ENCODE peak calls at places on chromosomes 4 and X, in six cellular contexts. One of them, this sample, is unnamed.

GRCh38 chr4:7683126-7683703 is 248.5 kb upstream of the PSAPL1 start:
- DNase-seq in fibroblast of lung: no peak
- DNase-seq in Caco-2: no peak
- DNase-seq in stomach: no peak
- DNase-seq in lung: no peak
- DNase-seq in endothelial cell: no peak
- DNase-seq in this sample: no peak

GRCh38 chrX:149804102-149804501 is 22.4 kb downstream of the MAGEA9 start:
- DNase-seq in fibroblast of lung: no peak
- DNase-seq in Caco-2: no peak
- DNase-seq in stomach: no peak
- DNase-seq in lung: no peak
- DNase-seq in endothelial cell: no peak
- DNase-seq in this sample: no peak

GRCh38 chrX:39149761-39150160 is 348.5 kb downstream of the MID1IP1 start:
- DNase-seq in fibroblast of lung: peak
- DNase-seq in Caco-2: peak
- DNase-seq in stomach: peak
- DNase-seq in lung: peak
- DNase-seq in endothelial cell: peak
- DNase-seq in this sample: peak

GRCh38 chrX:46382595-46382994 is 162.6 kb downstream of the ZNF674 start:
- DNase-seq in fibroblast of lung: no peak
- DNase-seq in Caco-2: no peak
- DNase-seq in stomach: no peak
- DNase-seq in lung: no peak
- DNase-seq in endothelial cell: no peak
- DNase-seq in this sample: no peak

GRCh38 chrX:108235990-108236389 is 144.4 kb downstream of the ATG4A start:
- DNase-seq in fibroblast of lung: no peak
- DNase-seq in Caco-2: no peak
- DNase-seq in stomach: no peak
- DNase-seq in lung: no peak
- DNase-seq in endothelial cell: no peak
- DNase-seq in this sample: no peak

GRCh38 chr4:5037553-5038551 is 13.4 kb upstream of the STK32B start:
- DNase-seq in fibroblast of lung: peak
- DNase-seq in Caco-2: peak
- DNase-seq in stomach: no peak
- DNase-seq in lung: no peak
- DNase-seq in endothelial cell: no peak
- DNase-seq in this sample: peak

GRCh38 chr4:4619821-4620220 is 78.0 kb upstream of the STX18 start:
- DNase-seq in fibroblast of lung: no peak
- DNase-seq in Caco-2: no peak
- DNase-seq in stomach: no peak
- DNase-seq in lung: no peak
- DNase-seq in endothelial cell: no peak
- DNase-seq in this sample: no peak

GRCh38 chr4:54228064-54228527 is 997 bp upstream of the PDGFRA start:
- DNase-seq in fibroblast of lung: peak
- DNase-seq in Caco-2: peak
- DNase-seq in stomach: peak
- DNase-seq in lung: peak
- DNase-seq in endothelial cell: peak
- DNase-seq in this sample: peak

GRCh38 chrX:38620623-38621022 is 59.3 kb downstream of the TSPAN7 start:
- DNase-seq in fibroblast of lung: no peak
- DNase-seq in Caco-2: no peak
- DNase-seq in stomach: no peak
- DNase-seq in lung: no peak
- DNase-seq in endothelial cell: no peak
- DNase-seq in this sample: no peak

GRCh38 chr4:93779228-93779627 is 49.3 kb upstream of the ATOH1 start:
- DNase-seq in fibroblast of lung: no peak
- DNase-seq in Caco-2: no peak
- DNase-seq in stomach: no peak
- DNase-seq in lung: no peak
- DNase-seq in endothelial cell: no peak
- DNase-seq in this sample: no peak

GRCh38 chr4:18942874-18943273 is 921.3 kb upstream of the LCORL start:
- DNase-seq in fibroblast of lung: no peak
- DNase-seq in Caco-2: no peak
- DNase-seq in stomach: no peak
- DNase-seq in lung: no peak
- DNase-seq in endothelial cell: no peak
- DNase-seq in this sample: no peak

GRCh38 chr4:48830706-48831531 is at the start of gene OCIAD1:
- DNase-seq in fibroblast of lung: peak
- DNase-seq in Caco-2: peak
- DNase-seq in stomach: peak
- DNase-seq in lung: peak
- DNase-seq in endothelial cell: peak
- DNase-seq in this sample: peak

GRCh38 chrX:135649561-135649960 is 63.9 kb upstream of the CT45A1 start:
- DNase-seq in fibroblast of lung: no peak
- DNase-seq in Caco-2: no peak
- DNase-seq in stomach: no peak
- DNase-seq in lung: no peak
- DNase-seq in endothelial cell: no peak
- DNase-seq in this sample: no peak

GRCh38 chr4:26062221-26062620 is 148.2 kb downstream of the SMIM20 start:
- DNase-seq in fibroblast of lung: peak
- DNase-seq in Caco-2: no peak
- DNase-seq in stomach: no peak
- DNase-seq in lung: no peak
- DNase-seq in endothelial cell: no peak
- DNase-seq in this sample: no peak

GRCh38 chrX:20116087-20116574 is 576 bp downstream of the MAP7D2 start:
- DNase-seq in fibroblast of lung: no peak
- DNase-seq in Caco-2: peak
- DNase-seq in stomach: no peak
- DNase-seq in lung: no peak
- DNase-seq in endothelial cell: no peak
- DNase-seq in this sample: no peak

GRCh38 chr4:13963601-13964000 is 336.1 kb upstream of the BOD1L1 start:
- DNase-seq in fibroblast of lung: peak
- DNase-seq in Caco-2: no peak
- DNase-seq in stomach: no peak
- DNase-seq in lung: no peak
- DNase-seq in endothelial cell: no peak
- DNase-seq in this sample: no peak

GRCh38 chr4:154084864-154085263 is 296.0 kb upstream of the SFRP2 start:
- DNase-seq in fibroblast of lung: peak
- DNase-seq in Caco-2: no peak
- DNase-seq in stomach: no peak
- DNase-seq in lung: no peak
- DNase-seq in endothelial cell: no peak
- DNase-seq in this sample: peak

GRCh38 chrX:130111220-130111934 is 1.1 kb upstream of the ELF4 start:
- DNase-seq in fibroblast of lung: no peak
- DNase-seq in Caco-2: no peak
- DNase-seq in stomach: no peak
- DNase-seq in lung: no peak
- DNase-seq in endothelial cell: no peak
- DNase-seq in this sample: peak

GRCh38 chr4:39341075-39341725 is 25.0 kb downstream of the RFC1 start:
- DNase-seq in fibroblast of lung: no peak
- DNase-seq in Caco-2: no peak
- DNase-seq in stomach: no peak
- DNase-seq in lung: peak
- DNase-seq in endothelial cell: no peak
- DNase-seq in this sample: no peak

GRCh38 chrX:22310779-22311178 is 38.1 kb downstream of the CBLL2 start:
- DNase-seq in fibroblast of lung: peak
- DNase-seq in Caco-2: no peak
- DNase-seq in stomach: no peak
- DNase-seq in lung: no peak
- DNase-seq in endothelial cell: no peak
- DNase-seq in this sample: no peak

GRCh38 chr4:153409412-153409811 is 56.7 kb upstream of the TMEM131L start:
- DNase-seq in fibroblast of lung: peak
- DNase-seq in Caco-2: no peak
- DNase-seq in stomach: no peak
- DNase-seq in lung: no peak
- DNase-seq in endothelial cell: no peak
- DNase-seq in this sample: peak

GRCh38 chrX:3697701-3698279 is 15.7 kb downstream of the PRKX start:
- DNase-seq in fibroblast of lung: peak
- DNase-seq in Caco-2: no peak
- DNase-seq in stomach: no peak
- DNase-seq in lung: no peak
- DNase-seq in endothelial cell: no peak
- DNase-seq in this sample: peak

GRCh38 chr4:176810481-176811249 is 17.9 kb upstream of the VEGFC start:
- DNase-seq in fibroblast of lung: no peak
- DNase-seq in Caco-2: no peak
- DNase-seq in stomach: no peak
- DNase-seq in lung: no peak
- DNase-seq in endothelial cell: no peak
- DNase-seq in this sample: no peak

GRCh38 chr4:140866492-140867005 is 110.4 kb upstream of the TBC1D9 start:
- DNase-seq in fibroblast of lung: peak
- DNase-seq in Caco-2: no peak
- DNase-seq in stomach: no peak
- DNase-seq in lung: no peak
- DNase-seq in endothelial cell: no peak
- DNase-seq in this sample: no peak

DNA sequence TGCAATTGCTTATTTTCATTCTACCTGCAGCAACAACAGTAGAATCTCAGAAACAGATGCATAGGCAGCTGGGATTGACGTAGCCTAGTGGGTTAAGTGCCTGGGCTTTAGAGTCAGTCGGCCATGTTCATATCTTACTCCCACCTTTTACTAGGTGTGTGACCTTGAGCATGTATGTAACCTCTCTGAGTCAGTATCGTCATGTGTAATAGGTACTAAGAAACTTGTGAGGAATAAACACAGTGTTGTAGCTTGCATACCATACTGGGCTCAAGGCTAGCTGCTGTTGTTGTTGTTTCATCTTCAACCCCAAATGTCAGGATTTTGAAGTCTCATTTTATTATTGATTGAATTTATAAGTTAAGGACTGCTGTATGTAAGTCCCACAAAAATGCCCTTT is 14.2 kb downstream of the RAB9A start:
- DNase-seq in fibroblast of lung: no peak
- DNase-seq in Caco-2: no peak
- DNase-seq in stomach: no peak
- DNase-seq in lung: no peak
- DNase-seq in endothelial cell: no peak
- DNase-seq in this sample: no peak
- TF ChIP-seq CTCF in fibroblast of lung: no peak
- TF ChIP-seq CTCF in Caco-2: no peak
- TF ChIP-seq CTCF in stomach: no peak
- TF ChIP-seq CTCF in lung: no peak
- TF ChIP-seq CTCF in endothelial cell: no peak
- TF ChIP-seq CTCF in this sample: no peak

GRCh38 chr4:22512306-22512705 is 3.6 kb downstream of the ADGRA3 start:
- DNase-seq in fibroblast of lung: no peak
- DNase-seq in Caco-2: no peak
- DNase-seq in stomach: no peak
- DNase-seq in lung: no peak
- DNase-seq in endothelial cell: no peak
- DNase-seq in this sample: no peak
- TF ChIP-seq CTCF in fibroblast of lung: no peak
- TF ChIP-seq CTCF in Caco-2: no peak
- TF ChIP-seq CTCF in stomach: no peak
- TF ChIP-seq CTCF in lung: no peak
- TF ChIP-seq CTCF in endothelial cell: no peak
- TF ChIP-seq CTCF in this sample: no peak

GRCh38 chr4:92735025-92735665 is 431.4 kb downstream of the GRID2 start:
- DNase-seq in fibroblast of lung: no peak
- DNase-seq in Caco-2: no peak
- DNase-seq in stomach: no peak
- DNase-seq in lung: no peak
- DNase-seq in endothelial cell: no peak
- DNase-seq in this sample: no peak
- TF ChIP-seq CTCF in fibroblast of lung: no peak
- TF ChIP-seq CTCF in Caco-2: no peak
- TF ChIP-seq CTCF in stomach: no peak
- TF ChIP-seq CTCF in lung: no peak
- TF ChIP-seq CTCF in endothelial cell: no peak
- TF ChIP-seq CTCF in this sample: no peak

GRCh38 chr4:77820836-77821561 is 1.8 kb upstream of the CNOT6L start:
- DNase-seq in fibroblast of lung: peak
- DNase-seq in Caco-2: no peak
- DNase-seq in stomach: no peak
- DNase-seq in lung: no peak
- DNase-seq in endothelial cell: no peak
- DNase-seq in this sample: peak

GRCh38 chr4:77818667-77819408 is at the start of gene CNOT6L:
- DNase-seq in fibroblast of lung: peak
- DNase-seq in Caco-2: peak
- DNase-seq in stomach: peak
- DNase-seq in lung: peak
- DNase-seq in endothelial cell: peak
- DNase-seq in this sample: peak

GRCh38 chr4:77821775-77822174 is 2.6 kb upstream of the CNOT6L start:
- DNase-seq in fibroblast of lung: no peak
- DNase-seq in Caco-2: no peak
- DNase-seq in stomach: no peak
- DNase-seq in lung: no peak
- DNase-seq in endothelial cell: no peak
- DNase-seq in this sample: no peak

GRCh38 chr4:77819409-77819835 is 254 bp upstream of the CNOT6L start:
- DNase-seq in fibroblast of lung: peak
- DNase-seq in Caco-2: peak
- DNase-seq in stomach: no peak
- DNase-seq in lung: peak
- DNase-seq in endothelial cell: peak
- DNase-seq in this sample: no peak

DNA sequence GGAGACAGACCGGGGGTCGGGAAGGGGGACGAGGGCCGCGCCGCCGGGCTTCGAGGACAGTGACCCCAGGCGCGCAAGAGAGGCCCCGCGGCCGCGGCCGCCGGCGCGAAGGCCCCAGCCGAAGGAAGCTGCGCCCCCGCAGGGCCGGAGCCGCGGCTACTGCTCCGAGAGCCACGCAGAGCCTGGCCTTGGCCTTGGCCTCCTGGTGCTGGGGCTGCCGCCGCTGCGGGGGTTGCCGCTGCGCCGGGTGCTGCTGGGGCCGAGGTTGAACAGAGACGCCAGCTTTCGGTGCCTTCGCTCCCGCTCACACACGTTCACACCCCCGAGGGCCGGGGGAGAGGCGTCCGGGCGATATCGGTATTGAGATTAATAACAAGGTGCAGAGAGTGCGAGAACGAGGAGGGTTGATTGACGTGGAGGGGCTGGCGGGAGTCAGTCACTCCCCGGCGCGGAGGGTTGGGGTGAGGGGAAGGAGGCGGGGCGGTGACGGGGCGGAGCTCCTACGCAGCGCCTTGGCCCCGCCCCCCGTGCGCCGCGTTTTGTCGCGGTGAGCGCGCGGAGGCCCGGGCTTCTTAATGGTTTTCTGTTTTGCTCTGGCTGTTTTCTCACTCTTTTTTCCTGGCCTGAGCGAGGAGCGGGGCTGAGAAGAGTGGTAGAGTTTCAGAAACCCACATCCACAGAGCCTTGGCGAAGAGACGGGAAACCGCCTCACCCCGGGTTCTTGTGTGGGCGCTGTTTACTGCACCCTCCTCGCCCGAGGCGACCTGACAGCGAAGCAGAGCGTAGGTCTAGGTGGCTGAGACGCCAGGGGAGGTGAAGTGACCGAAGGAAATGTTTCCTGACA is 890 bp upstream of the CNOT6L start:
- DNase-seq in fibroblast of lung: peak
- DNase-seq in Caco-2: peak
- DNase-seq in stomach: peak
- DNase-seq in lung: peak
- DNase-seq in endothelial cell: peak
- DNase-seq in this sample: peak
- TF ChIP-seq CTCF in fibroblast of lung: no peak
- TF ChIP-seq CTCF in Caco-2: no peak
- TF ChIP-seq CTCF in stomach: no peak
- TF ChIP-seq CTCF in lung: no peak
- TF ChIP-seq CTCF in endothelial cell: no peak
- TF ChIP-seq CTCF in this sample: no peak